ENCODE peak calls at places on chromosomes 3 and 15, in nine cellular contexts. U is adrenal gland, N is sigmoid colon, Y is gastrocnemius medialis, R is body of pancreas, A is transverse colon, H is uterus, C is prostate gland, M is A549. Z is an unnamed sample.
A peak's percentile ranks its signal among the peaks of the same experiment; 100 is the strongest.

GRCh38 chr3:187567026-187567425 is 103.2 kb downstream of the SST start:
- DNase-seq in N (no peak), A (no peak), R (no peak), M (no peak), C (no peak), U (no peak), H (no peak), Y (no peak), Z (no peak)

GRCh38 chr3:194300392-194300758 is 50.8 kb downstream of the CPN2 start:
- DNase-seq in Y (peak; percentile 79), H (peak; percentile 92), M (no peak), R (peak; percentile 66), U (peak; percentile 85), A (peak; percentile 66), C (peak; percentile 80), N (peak; percentile 96), Z (peak; percentile 84)

GRCh38 chr3:57791245-57791644 is 35.1 kb downstream of the SLMAP start:
- DNase-seq in N (no peak), R (no peak), U (no peak), H (no peak), M (peak; percentile 32), Y (no peak), A (no peak), C (no peak), Z (no peak)

GRCh38 chr15:38564557-38565286 is at the start of gene RASGRP1:
- DNase-seq in A (peak; percentile 81), U (peak; percentile 58), M (peak; percentile 46), C (peak; percentile 53), N (peak; percentile 68), R (peak; percentile 68), H (peak; percentile 41), Y (no peak), Z (peak; percentile 48)

GRCh38 chr15:42155546-42156265 is 730 bp downstream of the PLA2G4F start:
- DNase-seq in N (no peak), M (no peak), C (peak; percentile 79), U (no peak), H (no peak), R (peak; percentile 49), Y (no peak), A (peak; percentile 76), Z (no peak)

GRCh38 chr3:137105277-137105977 is 147.6 kb downstream of the IL20RB start:
- DNase-seq in C (peak; percentile 24), H (no peak), N (no peak), R (no peak), Y (no peak), A (no peak), U (peak; percentile 34), M (peak; percentile 43), Z (no peak)

GRCh38 chr3:107910713-107911259 is 180.0 kb downstream of the CD47 start:
- DNase-seq in A (no peak), M (no peak), R (no peak), N (no peak), C (no peak), H (no peak), U (no peak), Y (no peak), Z (no peak)

GRCh38 chr3:193711964-193712598 is 119.1 kb downstream of the OPA1 start:
- DNase-seq in R (no peak), N (no peak), A (no peak), Y (no peak), C (peak; percentile 67), U (no peak), M (no peak), H (no peak), Z (no peak)

GRCh38 chr15:96473556-96473955 is 143.1 kb downstream of the NR2F2 start:
- DNase-seq in H (no peak), M (no peak), C (no peak), U (peak; percentile 2), R (no peak), N (no peak), A (no peak), Y (no peak), Z (no peak)

GRCh38 chr3:126733061-126733430 is 29.0 kb downstream of the CHCHD6 start:
- DNase-seq in N (no peak), M (no peak), C (no peak), A (no peak), R (no peak), U (no peak), H (no peak), Y (no peak), Z (no peak)

GRCh38 chr3:183116051-183116614 is 16.8 kb upstream of the MCCC1 start:
- DNase-seq in Y (peak; percentile 6), U (no peak), C (peak; percentile 39), H (no peak), N (no peak), R (peak; percentile 69), A (peak; percentile 83), M (peak; percentile 48), Z (no peak)

GRCh38 chr15:40281057-40281850 is 1.6 kb downstream of the ANKRD63 start:
- DNase-seq in A (no peak), U (no peak), C (no peak), N (no peak), M (no peak), H (no peak), R (no peak), Y (no peak), Z (no peak)

DNA sequence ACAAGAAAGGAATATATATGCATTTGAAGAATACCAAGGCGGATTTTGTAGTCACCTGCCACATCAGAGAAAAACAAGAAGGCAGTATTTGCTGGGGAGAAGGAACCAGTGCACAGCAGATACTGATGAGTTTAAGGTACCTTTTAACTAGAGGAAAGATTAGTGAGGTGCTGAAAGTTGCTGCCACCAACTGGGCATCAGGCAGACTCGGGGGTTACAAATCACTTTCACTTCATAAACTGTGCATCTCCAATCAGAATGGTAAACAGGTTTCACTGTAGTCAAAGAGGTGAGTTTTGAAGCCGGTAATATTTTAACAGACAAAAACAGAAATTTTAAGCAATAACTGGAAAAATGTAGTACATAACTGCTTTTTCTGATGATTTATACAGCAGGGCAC is 4.1 kb downstream of the FBN1 start:
- DNase-seq in M (peak; percentile 9), Y (no peak), C (no peak), N (no peak), A (no peak), U (peak; percentile 33), H (no peak), R (no peak), Z (no peak)
- TF ChIP-seq CTCF in M (no peak), Y (peak; percentile 25), C (peak; percentile 35), N (no peak), A (no peak), U (no peak), H (peak; percentile 18), R (no peak), Z (peak; percentile 32)

GRCh38 chr3:16305121-16305541 is 40.1 kb downstream of the OXNAD1 start:
- DNase-seq in N (no peak), M (no peak), R (no peak), Y (no peak), H (no peak), U (no peak), C (no peak), A (no peak), Z (no peak)

GRCh38 chr3:16311960-16312451 is 47.0 kb downstream of the OXNAD1 start:
- DNase-seq in N (no peak), R (no peak), C (no peak), U (no peak), M (no peak), A (peak; percentile 30), H (no peak), Y (peak; percentile 24), Z (peak; percentile 60)

GRCh38 chr3:16307832-16308531 is 43.0 kb downstream of the OXNAD1 start:
- DNase-seq in C (no peak), H (no peak), A (no peak), R (no peak), Y (no peak), U (no peak), M (no peak), N (no peak), Z (no peak)

GRCh38 chr3:16308727-16309126 is 43.7 kb downstream of the OXNAD1 start:
- DNase-seq in Y (no peak), M (no peak), C (no peak), U (no peak), H (no peak), A (no peak), R (no peak), N (no peak), Z (no peak)

DNA sequence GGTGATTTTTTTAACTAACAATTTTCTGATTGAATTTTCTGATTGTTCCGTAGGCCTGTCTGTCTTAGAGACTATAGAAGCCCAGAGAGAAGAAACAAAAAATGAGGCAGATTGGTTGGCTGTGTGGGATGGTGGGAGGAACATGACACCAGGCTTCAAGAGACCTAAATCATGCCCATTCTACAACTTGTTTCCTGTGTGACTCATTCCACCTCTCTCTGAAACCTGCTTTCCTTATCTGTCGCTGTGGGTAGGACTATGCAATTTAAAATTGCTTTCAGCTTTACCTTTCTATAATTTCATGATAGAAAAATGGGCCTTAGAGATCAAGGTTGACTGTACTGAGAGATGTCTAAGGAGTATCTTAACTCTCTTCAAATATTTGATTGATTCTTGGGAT is 44.5 kb downstream of the OXNAD1 start:
- DNase-seq in U (no peak), R (no peak), C (no peak), Y (no peak), N (no peak), A (no peak), H (no peak), M (no peak), Z (no peak)
- TF ChIP-seq POLR2A in U (no peak), R (no peak), C (no peak), Y (no peak), N (no peak), A (no peak), H (no peak), M (no peak), Z (no peak)

GRCh38 chr3:153443961-153444360 is 281.9 kb downstream of the RAP2B start:
- DNase-seq in Y (no peak), U (no peak), C (no peak), H (no peak), M (peak; percentile 26), N (no peak), R (no peak), A (no peak), Z (no peak)
- TF ChIP-seq CTCF in Y (no peak), U (no peak), C (no peak), H (no peak), M (no peak), N (no peak), R (no peak), A (no peak), Z (no peak)

DNA sequence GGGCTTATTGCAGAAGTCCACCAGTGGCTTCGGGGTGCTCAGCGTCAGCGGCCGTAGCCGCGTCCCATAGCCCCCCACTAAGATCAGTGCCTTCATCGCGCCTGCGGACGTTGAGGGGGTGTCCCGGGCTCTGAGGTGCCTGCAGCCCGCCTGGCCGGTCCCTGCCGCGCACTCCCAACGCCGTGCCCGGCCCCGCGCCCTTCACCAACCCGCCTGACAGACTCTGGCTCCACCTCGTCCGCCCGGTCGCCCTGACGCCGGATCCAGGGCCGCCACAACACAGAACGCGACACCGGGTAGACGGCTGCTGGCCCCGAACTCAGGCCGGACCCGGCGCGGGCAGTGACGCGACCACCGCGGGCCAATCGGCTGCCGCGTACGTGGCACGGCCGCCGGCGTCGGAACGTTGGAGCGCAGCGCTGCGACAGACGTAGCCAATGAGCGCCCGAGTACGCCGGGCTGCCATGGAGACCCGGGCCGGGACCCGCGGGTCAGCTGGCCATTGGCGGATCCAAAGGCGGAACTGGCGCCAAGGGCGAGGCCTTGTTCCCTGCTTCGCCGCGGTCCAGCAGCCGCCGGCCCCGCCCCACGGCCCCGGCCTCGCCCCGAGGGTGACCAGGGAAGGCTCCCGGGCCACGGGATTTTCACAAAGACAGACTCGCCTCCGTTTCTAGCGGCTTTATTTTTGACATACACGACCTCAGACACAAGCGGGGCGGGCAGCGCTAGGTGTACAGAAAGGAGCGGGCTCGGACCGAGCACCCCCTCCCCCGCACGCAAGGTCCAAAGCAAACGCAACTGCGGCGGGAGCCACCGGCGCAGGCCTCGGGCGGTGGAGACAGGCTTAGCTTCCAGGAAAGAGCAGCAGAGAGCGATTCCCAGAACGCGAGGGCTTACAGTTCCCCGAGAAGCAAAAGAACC is at the start of gene GMPPB:
- DNase-seq in H (peak; percentile 97), R (peak; percentile 98), M (peak; percentile 94), Y (peak; percentile 96), N (peak; percentile 98), A (peak; percentile 98), U (peak; percentile 99), C (peak; percentile 97), Z (peak; percentile 99)
- TF ChIP-seq POLR2A in H (peak; percentile 82), R (peak; percentile 87), M (peak; percentile 39), Y (peak; percentile 83), N (peak; percentile 41), A (peak; percentile 91), U (peak; percentile 70), C (peak; percentile 66), Z (peak; percentile 78)